ENCODE peak calls at places on chromosomes 3 and 15, in five cellular contexts. E is vagina, D is H1, C is spleen, X is GM12878. T is an unnamed sample.

GRCh38 chr3:123317716-123318115 is 116.0 kb downstream of the SEC22A start:
- DNase-seq in C (peak), E (no peak), X (no peak), D (no peak), T (no peak)

GRCh38 chr3:119588112-119588511 is 8.8 kb downstream of the ADPRH start:
- DNase-seq in D (no peak), C (no peak), X (no peak), E (no peak), T (peak)

GRCh38 chr3:8220291-8220690 is 281.3 kb upstream of the LMCD1 start:
- DNase-seq in X (no peak), D (no peak), C (no peak), E (no peak), T (no peak)

GRCh38 chr3:14415501-14415900 is 13.1 kb downstream of the SLC6A6 start:
- DNase-seq in X (no peak), E (no peak), D (no peak), C (no peak), T (no peak)

GRCh38 chr3:161266731-161267150 is 45.6 kb downstream of the NMD3 start:
- DNase-seq in X (no peak), E (no peak), C (no peak), D (no peak), T (no peak)

GRCh38 chr15:38828031-38828532 is 263.5 kb upstream of the RASGRP1 start:
- DNase-seq in C (no peak), E (no peak), X (no peak), D (no peak), T (no peak)

GRCh38 chr3:149333518-149333859 is at the start of gene TM4SF18:
- DNase-seq in C (no peak), E (no peak), X (no peak), D (no peak), T (no peak)

GRCh38 chr15:69848551-69849231 is 249.0 kb downstream of the TLE3 start:
- DNase-seq in X (no peak), C (no peak), E (no peak), D (no peak), T (no peak)

GRCh38 chr15:45179221-45179985 is 8.4 kb downstream of the SHF start:
- DNase-seq in X (no peak), C (peak), E (no peak), D (peak), T (no peak)

GRCh38 chr15:38187646-38188313 is 64.9 kb upstream of the SPRED1 start:
- DNase-seq in X (no peak), C (no peak), D (no peak), E (no peak), T (no peak)

GRCh38 chr3:173618703-173619102 is 221.2 kb downstream of the NLGN1 start:
- DNase-seq in E (no peak), C (no peak), D (no peak), X (no peak), T (no peak)

GRCh38 chr3:66582721-66583141 is 81.9 kb upstream of the LRIG1 start:
- DNase-seq in E (no peak), C (peak), D (no peak), X (peak), T (no peak)

DNA sequence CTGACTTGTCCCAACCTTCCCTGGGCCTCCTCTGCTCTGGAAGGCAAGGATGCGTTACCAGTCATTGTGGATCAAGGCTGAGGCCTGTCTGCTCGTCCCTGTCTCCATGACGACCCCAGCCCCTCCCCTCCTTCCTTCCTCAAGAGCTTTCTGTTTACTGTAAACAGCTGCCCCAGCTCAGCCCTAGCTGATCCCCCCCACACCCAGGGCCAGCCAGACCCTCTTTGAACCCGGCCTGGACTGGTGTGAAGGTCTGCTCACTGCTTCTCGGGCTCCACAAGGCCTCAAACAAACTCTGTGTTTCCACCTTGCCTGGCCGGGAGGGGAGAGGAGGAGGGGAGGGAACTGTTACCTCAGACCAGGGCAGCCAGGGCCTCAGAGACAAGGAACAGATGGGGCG is 16.9 kb downstream of the VPS18 start:
- DNase-seq in D (peak), C (no peak), X (no peak), E (no peak), T (no peak)
- TF ChIP-seq POLR2A in D (no peak), C (no peak), X (no peak), E (no peak), T (no peak)

GRCh38 chr15:67176195-67176971 is 78.1 kb downstream of the AAGAB start:
- DNase-seq in D (no peak), C (no peak), E (no peak), X (no peak), T (no peak)

GRCh38 chr15:67174446-67174845 is 80.0 kb downstream of the AAGAB start:
- DNase-seq in C (no peak), E (no peak), X (no peak), D (no peak), T (no peak)

GRCh38 chr15:67173786-67174185 is 80.7 kb downstream of the AAGAB start:
- DNase-seq in C (no peak), E (no peak), D (no peak), X (no peak), T (no peak)

GRCh38 chr15:67175643-67176071 is 78.8 kb downstream of the AAGAB start:
- DNase-seq in D (no peak), X (peak), C (no peak), E (no peak), T (peak)

DNA sequence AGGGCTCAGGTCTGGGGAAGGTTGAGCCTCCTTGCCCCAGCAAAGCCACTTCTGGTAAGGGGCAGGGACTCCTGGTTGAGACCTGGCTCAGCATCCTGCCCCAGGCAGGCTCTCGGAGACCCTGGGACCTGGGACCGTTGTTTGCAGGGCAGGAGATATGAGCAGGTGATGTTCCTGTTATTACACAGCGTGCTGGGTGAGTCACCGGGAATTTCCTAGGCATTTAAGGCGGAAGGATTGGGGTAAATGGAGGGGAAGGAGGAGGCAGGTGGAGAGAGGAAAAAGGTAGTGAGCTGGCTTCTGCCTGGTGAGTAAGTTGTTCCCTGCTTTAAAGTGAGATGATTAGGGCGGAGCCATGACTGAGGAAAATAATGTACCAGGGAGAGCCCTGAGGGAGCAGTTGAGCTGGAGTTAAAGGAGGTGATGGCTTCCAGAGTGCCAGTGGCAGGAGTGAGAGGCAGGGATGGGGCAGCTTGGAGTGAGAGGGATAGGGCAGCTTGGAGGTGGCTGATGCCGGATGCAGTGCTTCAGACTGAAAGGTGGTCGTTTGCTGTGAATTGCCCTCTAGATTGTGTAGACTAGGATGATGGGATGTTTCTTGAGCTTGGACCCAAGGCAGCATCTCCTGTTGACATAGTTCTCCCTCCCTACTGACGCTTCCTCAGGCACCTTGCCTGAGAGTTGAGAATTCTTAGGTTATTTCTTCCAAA is 79.4 kb downstream of the AAGAB start:
- DNase-seq in C (no peak), X (no peak), E (no peak), D (no peak), T (no peak)
- TF ChIP-seq POLR2A in C (no peak), X (no peak), E (no peak), D (no peak), T (no peak)

DNA sequence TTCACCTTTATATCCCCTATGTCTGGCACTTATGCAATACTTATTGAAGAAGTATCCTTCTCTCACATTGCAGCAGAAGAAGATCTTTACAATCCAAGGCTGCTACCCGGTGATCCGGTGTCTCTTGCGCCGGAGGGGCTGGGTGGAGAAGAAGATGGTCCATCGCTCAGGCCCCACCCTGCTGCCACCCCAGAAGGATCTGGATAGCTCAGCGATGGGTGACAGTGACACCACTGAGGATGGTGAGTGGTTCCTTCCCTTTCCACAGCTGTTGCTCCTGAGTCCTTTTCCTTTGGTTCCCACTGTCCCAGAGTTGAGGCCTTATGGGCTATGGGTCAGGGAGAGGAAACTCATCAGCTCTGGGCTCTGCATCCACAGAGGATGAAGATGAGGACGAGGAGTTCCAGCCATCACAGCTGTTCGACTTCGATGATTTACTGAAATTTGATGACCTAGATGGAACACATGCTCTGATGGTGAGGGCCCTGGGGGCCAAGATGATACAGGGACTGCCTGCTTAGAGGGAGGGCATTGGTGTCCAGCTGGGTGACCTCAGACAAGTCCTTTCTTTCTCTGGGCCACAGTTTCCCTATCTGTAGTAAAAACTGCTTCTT is 2.9 kb downstream of the TTLL3 start:
- DNase-seq in X (no peak), E (no peak), C (peak), D (no peak), T (no peak)
- TF ChIP-seq POLR2A in X (peak), E (no peak), C (no peak), D (no peak), T (no peak)

GRCh38 chr15:58551084-58551763 is 119.4 kb downstream of the LIPC start:
- DNase-seq in C (no peak), D (no peak), X (peak), E (peak), T (no peak)

GRCh38 chr15:58552505-58553364 is 120.9 kb downstream of the LIPC start:
- DNase-seq in D (no peak), C (no peak), X (no peak), E (peak), T (no peak)

GRCh38 chr15:58549780-58550064 is 117.9 kb downstream of the LIPC start:
- DNase-seq in D (no peak), C (no peak), X (no peak), E (peak), T (no peak)

GRCh38 chr15:58553365-58553918 is 121.7 kb downstream of the LIPC start:
- DNase-seq in X (no peak), C (no peak), D (no peak), E (peak), T (no peak)

GRCh38 chr15:58551764-58552504 is 120.1 kb downstream of the LIPC start:
- DNase-seq in C (no peak), X (no peak), E (peak), D (no peak), T (no peak)
- TF ChIP-seq POLR2A in C (no peak), X (no peak), E (no peak), D (no peak), T (no peak)

GRCh38 chr15:31438601-31439265 is 112.1 kb downstream of the KLF13 start:
- DNase-seq in E (no peak), C (no peak), X (no peak), D (no peak), T (no peak)

GRCh38 chr15:31442203-31443090 is 115.8 kb downstream of the KLF13 start:
- DNase-seq in X (no peak), D (no peak), E (no peak), C (no peak), T (no peak)

GRCh38 chr15:31437686-31438085 is 111.1 kb downstream of the KLF13 start:
- DNase-seq in D (no peak), C (no peak), X (no peak), E (no peak), T (no peak)

GRCh38 chr15:31439328-31439727 is 112.7 kb downstream of the KLF13 start:
- DNase-seq in C (no peak), D (peak), X (no peak), E (no peak), T (no peak)

DNA sequence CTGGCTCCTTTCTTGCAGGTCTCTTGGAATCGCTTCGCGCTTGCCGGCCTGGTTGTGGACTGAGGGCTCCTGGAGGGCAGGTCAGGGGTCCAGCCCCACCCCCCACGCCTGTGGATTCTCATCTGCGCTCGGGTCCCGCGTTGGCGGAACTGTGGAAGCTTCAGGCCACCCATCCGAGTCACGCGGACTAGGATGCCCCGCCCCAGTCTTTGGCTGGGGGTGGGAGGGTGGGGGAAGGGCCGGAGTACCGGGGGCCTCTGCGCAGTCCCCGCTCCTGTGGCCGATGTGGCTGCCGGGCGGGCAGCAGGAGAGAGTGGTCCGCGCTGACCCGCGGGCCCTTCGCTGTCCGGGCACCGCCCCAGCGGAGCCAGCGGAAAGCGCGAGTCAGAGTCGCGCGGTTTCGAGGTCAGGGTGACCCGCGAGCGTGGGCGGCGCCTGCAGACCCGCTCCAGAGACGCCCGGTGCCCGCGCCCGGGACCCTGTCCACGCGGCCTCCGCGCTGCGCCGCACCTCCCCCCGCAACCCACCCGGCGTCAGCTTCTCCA is 114.2 kb downstream of the KLF13 start:
- DNase-seq in C (peak), E (no peak), X (no peak), D (no peak), T (peak)
- TF ChIP-seq POLR2A in C (no peak), E (no peak), X (peak), D (no peak), T (no peak)

GRCh38 chr15:63135804-63136203 is 14.1 kb downstream of the LACTB start:
- DNase-seq in C (no peak), D (no peak), E (no peak), X (no peak), T (no peak)
- TF ChIP-seq POLR2A in C (no peak), D (no peak), E (no peak), X (no peak), T (no peak)

GRCh38 chr3:38137615-38138346 is 680 bp upstream of the MYD88 start:
- DNase-seq in D (peak), C (peak), X (no peak), E (peak), T (peak)
- TF ChIP-seq POLR2A in D (no peak), C (no peak), X (no peak), E (no peak), T (no peak)

GRCh38 chr15:65761210-65761926 is 30.7 kb downstream of the DENND4A start:
- DNase-seq in D (no peak), C (no peak), E (no peak), X (no peak), T (no peak)

GRCh38 chr15:65759441-65759840 is 32.7 kb downstream of the DENND4A start:
- DNase-seq in X (no peak), D (no peak), C (no peak), E (no peak), T (no peak)

GRCh38 chr15:65762914-65763787 is 28.9 kb downstream of the DENND4A start:
- DNase-seq in C (no peak), D (no peak), E (no peak), X (no peak), T (no peak)

GRCh38 chr15:65758242-65758641 is 33.9 kb downstream of the DENND4A start:
- DNase-seq in X (no peak), E (no peak), C (no peak), D (no peak), T (no peak)

DNA sequence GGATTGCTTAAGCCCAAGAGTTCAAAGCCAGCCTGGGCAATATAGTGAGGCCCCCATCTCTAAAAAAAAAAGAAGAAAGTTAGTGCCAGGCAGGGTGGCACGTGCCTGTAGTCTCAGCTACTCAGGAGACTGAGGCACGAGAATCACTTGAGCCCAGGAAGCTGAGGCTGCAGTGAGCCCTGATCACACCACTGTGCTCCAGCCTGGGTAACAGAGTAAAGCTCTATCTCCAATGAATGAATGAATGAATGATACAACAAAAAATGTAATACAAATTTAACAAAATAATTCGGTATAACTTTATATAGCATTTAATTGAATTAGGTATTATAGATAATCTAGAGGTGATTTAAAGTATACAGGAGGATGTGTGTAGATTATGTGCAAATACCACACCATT is 29.7 kb downstream of the DENND4A start:
- DNase-seq in X (no peak), C (no peak), E (no peak), D (no peak), T (no peak)
- TF ChIP-seq POLR2A in X (no peak), C (no peak), E (no peak), D (no peak), T (no peak)

T was measured in testis.